ENCODE peak calls at places on chromosomes 16 and 17, in five cellular contexts. N is epithelial cell of proximal tubule, S is right lobe of liver, H is AG09319, X is bronchial epithelial cell. G is an unnamed sample.

GRCh38 chr17:43530303-43531081 is 15.6 kb downstream of the ETV4 start:
- DNase-seq in H (peak), S (peak), N (no peak), X (peak), G (no peak)

GRCh38 chr16:25033852-25034251 is 18.7 kb upstream of the ARHGAP17 start:
- DNase-seq in X (no peak), H (no peak), S (no peak), N (no peak), G (no peak)

GRCh38 chr16:67530013-67530939 is 1.6 kb downstream of the RIPOR1 start:
- DNase-seq in H (no peak), S (peak), X (no peak), N (no peak), G (peak)

GRCh38 chr17:50539762-50540440 is 7.1 kb upstream of the SPATA20 start:
- DNase-seq in H (no peak), N (no peak), X (peak), S (peak), G (no peak)

GRCh38 chr17:8056232-8056975 is 17.5 kb downstream of the ALOX15B start:
- DNase-seq in X (peak), N (no peak), H (no peak), S (no peak), G (peak)

GRCh38 chr17:41446806-41447205 is 6.0 kb upstream of the KRT38 start:
- DNase-seq in S (no peak), X (no peak), H (no peak), N (no peak), G (no peak)

GRCh38 chr17:80274317-80274716 is 13.7 kb downstream of the RNF213 start:
- DNase-seq in N (no peak), X (no peak), S (no peak), H (no peak), G (no peak)

GRCh38 chr17:73309727-73310555 is 1.9 kb downstream of the CDC42EP4 start:
- DNase-seq in S (peak), N (no peak), X (no peak), H (no peak), G (no peak)

GRCh38 chr16:72427001-72427785 is 255.2 kb upstream of the PMFBP1 start:
- DNase-seq in H (no peak), N (no peak), X (no peak), S (no peak), G (no peak)

GRCh38 chr16:82700541-82701240 is 73.9 kb downstream of the CDH13 start:
- DNase-seq in H (no peak), X (peak), S (no peak), N (no peak), G (no peak)

GRCh38 chr17:70622382-70623260 is 453.3 kb downstream of the KCNJ2 start:
- DNase-seq in X (peak), H (no peak), S (no peak), N (no peak), G (peak)

GRCh38 chr16:71373073-71373472 is 14.6 kb downstream of the CALB2 start:
- DNase-seq in H (no peak), X (no peak), N (no peak), S (no peak), G (no peak)

GRCh38 chr17:41437769-41438168 is 3.0 kb downstream of the KRT38 start:
- DNase-seq in X (no peak), H (no peak), N (no peak), S (no peak), G (no peak)

GRCh38 chr16:88292007-88292940 is 90.5 kb upstream of the ZNF469 start:
- DNase-seq in H (no peak), X (no peak), S (no peak), N (no peak), G (no peak)

GRCh38 chr16:65698943-65699342 is 577.1 kb upstream of the CDH11 start:
- DNase-seq in X (no peak), N (no peak), H (peak), S (no peak), G (no peak)

GRCh38 chr17:6872941-6873340 is 41.4 kb upstream of the TEKT1 start:
- DNase-seq in S (no peak), X (no peak), N (no peak), H (no peak), G (peak)

GRCh38 chr17:42791948-42792347 is 6.6 kb downstream of the COA3 start:
- DNase-seq in N (no peak), H (no peak), S (no peak), X (no peak), G (no peak)

GRCh38 chr17:72618018-72618509 is 474.4 kb downstream of the SLC39A11 start:
- DNase-seq in X (peak), H (no peak), S (no peak), N (no peak), G (no peak)

GRCh38 chr17:55577011-55577586 is 65.8 kb upstream of the SMIM36 start:
- DNase-seq in N (peak), H (no peak), S (peak), X (no peak), G (peak)

GRCh38 chr17:44381810-44382209 is 7.6 kb downstream of the ITGA2B start:
- DNase-seq in H (no peak), S (no peak), X (no peak), N (no peak), G (no peak)

DNA sequence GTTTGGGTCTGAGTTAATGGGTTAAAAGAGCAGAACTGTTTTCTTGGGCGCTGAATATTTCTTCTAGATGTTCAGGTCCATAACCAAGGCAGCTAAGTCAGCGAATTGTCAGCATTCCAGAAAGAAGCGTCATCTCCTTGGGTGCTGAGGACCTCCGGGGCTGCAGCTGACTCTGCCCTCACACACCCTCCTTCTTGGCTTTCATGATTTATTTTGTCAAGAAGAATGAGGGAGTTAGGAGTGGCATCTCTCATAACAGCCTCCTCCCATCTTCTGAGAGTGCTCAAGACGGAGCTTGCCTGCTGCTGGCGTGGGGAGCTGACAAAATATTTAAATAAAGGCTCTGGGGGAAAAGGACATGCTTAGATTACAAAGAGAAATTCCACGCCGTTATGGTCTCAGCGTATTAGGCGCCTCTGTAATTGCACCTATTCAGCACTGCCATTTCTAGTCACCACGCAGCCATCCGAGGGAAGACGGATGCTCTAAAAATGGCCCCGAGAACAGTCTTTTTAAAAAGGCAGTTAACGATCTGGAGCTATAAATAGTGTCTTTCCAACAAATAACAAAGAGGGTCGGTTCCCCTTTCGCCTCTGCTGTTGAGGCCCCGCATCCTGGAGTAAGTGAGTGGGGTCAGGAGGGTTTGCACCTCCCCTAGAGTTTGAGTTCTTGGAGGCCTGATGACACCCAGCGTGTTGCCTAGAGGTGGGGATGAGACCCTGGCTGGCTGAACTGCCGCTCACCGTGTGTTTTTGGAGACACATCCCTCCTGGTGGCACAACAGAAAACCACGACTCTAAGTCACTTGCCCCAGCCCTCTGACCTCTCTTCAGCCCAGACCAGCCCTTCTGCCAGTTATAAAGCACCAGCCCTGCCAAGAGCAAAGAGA is 187.1 kb downstream of the CCDC182 start:
- DNase-seq in X (peak), N (peak), S (no peak), H (no peak), G (no peak)
- TF ChIP-seq CTCF in X (no peak), N (no peak), S (no peak), H (no peak), G (no peak)

GRCh38 chr16:79297297-79297696 is 303.2 kb downstream of the MAF start:
- DNase-seq in X (no peak), N (no peak), S (no peak), H (no peak), G (no peak)
- TF ChIP-seq CTCF in X (no peak), N (no peak), S (no peak), H (no peak), G (no peak)

GRCh38 chr17:75945202-75945601 is 4.4 kb upstream of the FBF1 start:
- DNase-seq in N (no peak), X (no peak), S (no peak), H (no peak), G (no peak)

GRCh38 chr17:75942473-75942872 is 1.6 kb upstream of the FBF1 start:
- DNase-seq in H (no peak), S (no peak), X (no peak), N (no peak), G (no peak)

GRCh38 chr17:75941442-75941819 is 589 bp upstream of the FBF1 start:
- DNase-seq in H (no peak), N (no peak), S (no peak), X (no peak), G (no peak)

GRCh38 chr17:75937652-75938051 is 3.2 kb downstream of the FBF1 start:
- DNase-seq in X (no peak), H (no peak), N (no peak), S (no peak), G (no peak)

DNA sequence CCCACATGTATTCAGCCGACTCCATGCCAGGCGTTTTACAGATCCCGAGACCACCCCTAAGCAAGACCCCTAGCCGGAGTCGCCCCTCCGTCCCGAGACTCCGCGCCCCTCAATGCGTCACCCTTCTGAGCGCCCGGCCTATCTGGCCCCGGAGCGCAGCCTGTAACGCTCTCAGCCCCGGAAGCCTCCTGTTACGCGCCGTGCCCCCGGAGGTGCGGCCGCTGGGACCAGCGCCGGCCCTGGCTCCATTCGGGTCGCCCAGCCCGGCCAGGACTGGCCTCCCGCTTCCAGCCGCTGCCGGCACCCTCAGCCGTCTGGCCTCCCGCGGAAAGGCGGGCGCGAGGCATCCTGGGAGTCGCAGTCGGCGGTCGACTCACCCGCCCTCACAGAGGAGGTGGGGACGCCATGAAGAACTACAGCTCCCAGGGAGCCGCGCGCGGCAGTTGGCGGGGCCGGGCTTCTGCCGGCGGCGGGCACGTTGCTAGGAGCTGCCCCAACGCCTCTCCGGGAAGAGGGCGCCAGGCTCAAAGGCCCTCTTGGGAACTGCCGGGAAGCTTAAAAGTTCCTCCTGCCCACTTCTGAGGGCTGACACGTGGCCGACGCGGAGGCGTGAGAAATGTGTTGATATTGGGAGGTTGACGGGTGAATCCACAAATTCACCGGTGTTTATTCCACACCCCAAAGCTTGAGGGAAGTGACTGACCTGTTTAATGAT is at the start of gene FBF1:
- DNase-seq in N (peak), H (peak), X (peak), S (peak), G (peak)
- TF ChIP-seq CTCF in N (no peak), H (no peak), X (peak), S (peak), G (no peak)

GRCh38 chr16:30104090-30104489 is 8.1 kb upstream of the YPEL3 start:
- DNase-seq in H (no peak), X (no peak), S (no peak), N (no peak), G (no peak)
- TF ChIP-seq CTCF in H (no peak), X (no peak), S (no peak), N (no peak), G (no peak)

GRCh38 chr17:69405096-69405495 is 9.4 kb upstream of the MAP2K6 start:
- DNase-seq in X (no peak), N (no peak), H (no peak), S (no peak), G (no peak)

GRCh38 chr17:69402052-69402451 is 12.4 kb upstream of the MAP2K6 start:
- DNase-seq in N (no peak), H (no peak), S (no peak), X (peak), G (no peak)

GRCh38 chr17:69404398-69404797 is 10.1 kb upstream of the MAP2K6 start:
- DNase-seq in X (no peak), H (no peak), N (no peak), S (no peak), G (no peak)

GRCh38 chr17:69406906-69407305 is 7.6 kb upstream of the MAP2K6 start:
- DNase-seq in X (peak), S (no peak), N (no peak), H (peak), G (no peak)

DNA sequence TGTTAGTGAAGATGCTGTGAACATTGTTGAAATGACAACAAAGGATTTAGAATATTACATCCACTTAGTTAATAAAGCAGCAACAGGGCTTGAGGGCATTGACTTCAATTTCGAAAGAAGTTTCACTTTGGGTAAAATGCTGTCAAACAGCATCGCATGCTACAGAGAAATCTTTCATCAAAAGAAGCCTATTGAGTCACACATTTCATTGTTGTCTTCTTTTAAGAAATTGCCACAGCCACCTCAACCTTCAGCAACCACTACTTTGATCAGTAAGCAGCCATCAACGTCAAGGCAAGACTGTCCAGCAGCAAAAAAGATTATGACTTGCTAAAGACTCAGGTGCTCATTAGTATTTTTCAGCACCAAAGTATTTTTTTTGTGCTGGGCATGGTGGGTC is 13.2 kb upstream of the MAP2K6 start:
- DNase-seq in X (no peak), S (no peak), N (no peak), H (no peak), G (no peak)
- TF ChIP-seq CTCF in X (no peak), S (no peak), N (no peak), H (no peak), G (no peak)

G was measured in GM10248.